ENCODE peak calls at places on chromosome 15, in eight cellular contexts. One of them, this sample, is unnamed.

GRCh38 chr15:40471105-40471777 is 457 bp downstream of the CHST14 start:
- DNase-seq in HepG2: no peak
- DNase-seq in breast epithelium: no peak
- DNase-seq in HCT116: no peak
- DNase-seq in suprapubic skin: no peak
- DNase-seq in prostate gland: no peak
- DNase-seq in upper lobe of left lung: peak
- DNase-seq in GM23338: peak
- DNase-seq in this sample: peak

GRCh38 chr15:31352283-31352880 is 25.7 kb downstream of the KLF13 start:
- DNase-seq in HepG2: no peak
- DNase-seq in breast epithelium: no peak
- DNase-seq in HCT116: no peak
- DNase-seq in suprapubic skin: no peak
- DNase-seq in prostate gland: no peak
- DNase-seq in upper lobe of left lung: no peak
- DNase-seq in GM23338: no peak
- DNase-seq in this sample: no peak

GRCh38 chr15:97968380-97968779 is 7.9 kb downstream of the ARRDC4 start:
- DNase-seq in HepG2: no peak
- DNase-seq in breast epithelium: no peak
- DNase-seq in HCT116: no peak
- DNase-seq in suprapubic skin: no peak
- DNase-seq in prostate gland: no peak
- DNase-seq in upper lobe of left lung: no peak
- DNase-seq in GM23338: no peak
- DNase-seq in this sample: no peak

GRCh38 chr15:47505712-47506542 is 211.4 kb upstream of the SEMA6D start:
- DNase-seq in HepG2: no peak
- DNase-seq in breast epithelium: no peak
- DNase-seq in HCT116: no peak
- DNase-seq in suprapubic skin: no peak
- DNase-seq in prostate gland: no peak
- DNase-seq in upper lobe of left lung: no peak
- DNase-seq in GM23338: no peak
- DNase-seq in this sample: no peak

GRCh38 chr15:88258021-88258641 is 1.6 kb upstream of the NTRK3 start:
- DNase-seq in HepG2: peak
- DNase-seq in breast epithelium: no peak
- DNase-seq in HCT116: peak
- DNase-seq in suprapubic skin: no peak
- DNase-seq in prostate gland: no peak
- DNase-seq in upper lobe of left lung: no peak
- DNase-seq in GM23338: peak
- DNase-seq in this sample: no peak

GRCh38 chr15:101127503-101128076 is 124.3 kb downstream of the CHSY1 start:
- DNase-seq in HepG2: peak
- DNase-seq in breast epithelium: peak
- DNase-seq in HCT116: peak
- DNase-seq in suprapubic skin: no peak
- DNase-seq in prostate gland: peak
- DNase-seq in upper lobe of left lung: peak
- DNase-seq in GM23338: no peak
- DNase-seq in this sample: peak

GRCh38 chr15:40175160-40175559 is 14.3 kb downstream of the BUB1B start:
- DNase-seq in HepG2: no peak
- DNase-seq in breast epithelium: no peak
- DNase-seq in HCT116: no peak
- DNase-seq in suprapubic skin: no peak
- DNase-seq in prostate gland: no peak
- DNase-seq in upper lobe of left lung: no peak
- DNase-seq in GM23338: no peak
- DNase-seq in this sample: no peak

GRCh38 chr15:41048397-41048796 is 67.7 kb downstream of the INO80 start:
- DNase-seq in HepG2: peak
- DNase-seq in breast epithelium: no peak
- DNase-seq in HCT116: no peak
- DNase-seq in suprapubic skin: no peak
- DNase-seq in prostate gland: no peak
- DNase-seq in upper lobe of left lung: no peak
- DNase-seq in GM23338: no peak
- DNase-seq in this sample: no peak

GRCh38 chr15:56052389-56053045 is 59.1 kb upstream of the NEDD4 start:
- DNase-seq in HepG2: peak
- DNase-seq in breast epithelium: no peak
- DNase-seq in HCT116: peak
- DNase-seq in suprapubic skin: no peak
- DNase-seq in prostate gland: no peak
- DNase-seq in upper lobe of left lung: no peak
- DNase-seq in GM23338: peak
- DNase-seq in this sample: peak

GRCh38 chr15:47432831-47433230 is 284.5 kb upstream of the SEMA6D start:
- DNase-seq in HepG2: no peak
- DNase-seq in breast epithelium: no peak
- DNase-seq in HCT116: no peak
- DNase-seq in suprapubic skin: no peak
- DNase-seq in prostate gland: no peak
- DNase-seq in upper lobe of left lung: no peak
- DNase-seq in GM23338: no peak
- DNase-seq in this sample: no peak

GRCh38 chr15:66938114-66938830 is 127.1 kb upstream of the SMAD3 start:
- DNase-seq in HepG2: peak
- DNase-seq in breast epithelium: no peak
- DNase-seq in HCT116: no peak
- DNase-seq in suprapubic skin: peak
- DNase-seq in prostate gland: no peak
- DNase-seq in upper lobe of left lung: no peak
- DNase-seq in GM23338: peak
- DNase-seq in this sample: no peak

DNA sequence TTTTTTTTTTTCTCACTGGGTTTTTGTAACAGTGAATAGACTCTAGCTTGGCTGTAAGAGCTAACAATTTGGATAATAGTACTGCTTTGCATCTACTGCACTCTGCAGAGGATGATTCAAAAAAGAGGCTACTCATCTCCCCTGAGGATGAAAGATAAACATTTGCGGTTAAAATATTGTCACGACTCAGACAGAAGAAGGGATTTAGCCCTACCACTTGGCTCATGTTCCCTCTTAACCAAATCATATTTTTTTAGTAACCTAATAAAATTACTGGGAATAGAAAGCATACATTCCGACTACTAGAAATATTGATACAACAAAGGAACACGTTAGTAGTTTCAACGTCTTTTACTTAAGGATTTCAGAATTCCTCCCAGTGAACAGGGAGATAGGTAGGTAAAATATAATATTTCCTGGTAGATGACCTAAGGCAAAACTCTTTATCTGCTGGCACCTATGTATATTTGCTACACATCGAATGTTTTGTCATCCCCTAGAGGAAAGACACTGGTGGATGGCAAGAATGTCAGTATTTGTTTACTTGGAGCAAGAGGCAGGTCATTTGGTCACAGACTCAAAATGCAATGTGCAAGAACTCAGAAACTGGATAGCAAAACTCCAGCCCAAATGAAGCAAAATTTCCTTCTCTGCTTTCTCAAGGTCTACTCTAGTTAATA is 110.8 kb downstream of the GREM1 start:
- DNase-seq in HepG2: no peak
- DNase-seq in breast epithelium: no peak
- DNase-seq in HCT116: no peak
- DNase-seq in suprapubic skin: no peak
- DNase-seq in prostate gland: no peak
- DNase-seq in upper lobe of left lung: no peak
- DNase-seq in GM23338: no peak
- DNase-seq in this sample: no peak
- TF ChIP-seq POLR2AphosphoS5 in HepG2: no peak
- TF ChIP-seq POLR2AphosphoS5 in breast epithelium: no peak
- TF ChIP-seq POLR2AphosphoS5 in HCT116: no peak
- TF ChIP-seq POLR2AphosphoS5 in suprapubic skin: no peak
- TF ChIP-seq POLR2AphosphoS5 in prostate gland: no peak
- TF ChIP-seq POLR2AphosphoS5 in upper lobe of left lung: no peak
- TF ChIP-seq POLR2AphosphoS5 in GM23338: no peak
- TF ChIP-seq POLR2AphosphoS5 in this sample: no peak

DNA sequence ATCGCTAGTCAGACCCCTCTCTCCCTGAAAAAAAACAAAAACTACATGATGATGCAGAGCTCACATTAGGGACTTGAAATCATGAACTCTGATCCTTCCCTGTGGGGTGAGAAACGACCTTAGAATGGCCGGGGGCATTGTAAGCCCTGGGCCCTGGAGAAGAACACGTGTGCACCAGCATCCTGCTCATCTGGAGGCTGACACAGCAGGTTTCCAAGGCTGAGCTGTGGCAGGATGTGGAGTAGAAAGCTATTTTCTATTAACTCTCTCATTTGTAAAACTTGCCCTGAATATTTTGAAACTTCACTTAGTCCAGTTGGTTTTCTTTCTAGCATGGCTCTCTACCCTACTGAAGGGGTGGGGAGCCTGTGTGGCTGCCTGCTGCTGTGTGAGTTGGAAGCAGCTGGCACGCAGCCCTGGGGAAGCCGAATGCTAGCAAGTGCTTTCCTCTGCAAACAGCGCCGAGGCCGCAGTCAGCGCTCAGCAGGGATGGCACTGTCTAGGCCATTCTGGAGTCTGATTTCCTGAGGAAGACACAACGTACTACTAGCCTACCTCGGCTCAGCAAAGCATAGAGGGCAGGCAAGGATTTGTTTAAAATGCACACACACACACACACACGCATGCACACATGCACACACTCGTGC is 58.0 kb downstream of the GABRG3 start:
- DNase-seq in HepG2: no peak
- DNase-seq in breast epithelium: no peak
- DNase-seq in HCT116: no peak
- DNase-seq in suprapubic skin: no peak
- DNase-seq in prostate gland: no peak
- DNase-seq in upper lobe of left lung: peak
- DNase-seq in GM23338: no peak
- DNase-seq in this sample: no peak
- TF ChIP-seq POLR2AphosphoS5 in HepG2: no peak
- TF ChIP-seq POLR2AphosphoS5 in breast epithelium: no peak
- TF ChIP-seq POLR2AphosphoS5 in HCT116: no peak
- TF ChIP-seq POLR2AphosphoS5 in suprapubic skin: no peak
- TF ChIP-seq POLR2AphosphoS5 in prostate gland: no peak
- TF ChIP-seq POLR2AphosphoS5 in upper lobe of left lung: no peak
- TF ChIP-seq POLR2AphosphoS5 in GM23338: no peak
- TF ChIP-seq POLR2AphosphoS5 in this sample: no peak

DNA sequence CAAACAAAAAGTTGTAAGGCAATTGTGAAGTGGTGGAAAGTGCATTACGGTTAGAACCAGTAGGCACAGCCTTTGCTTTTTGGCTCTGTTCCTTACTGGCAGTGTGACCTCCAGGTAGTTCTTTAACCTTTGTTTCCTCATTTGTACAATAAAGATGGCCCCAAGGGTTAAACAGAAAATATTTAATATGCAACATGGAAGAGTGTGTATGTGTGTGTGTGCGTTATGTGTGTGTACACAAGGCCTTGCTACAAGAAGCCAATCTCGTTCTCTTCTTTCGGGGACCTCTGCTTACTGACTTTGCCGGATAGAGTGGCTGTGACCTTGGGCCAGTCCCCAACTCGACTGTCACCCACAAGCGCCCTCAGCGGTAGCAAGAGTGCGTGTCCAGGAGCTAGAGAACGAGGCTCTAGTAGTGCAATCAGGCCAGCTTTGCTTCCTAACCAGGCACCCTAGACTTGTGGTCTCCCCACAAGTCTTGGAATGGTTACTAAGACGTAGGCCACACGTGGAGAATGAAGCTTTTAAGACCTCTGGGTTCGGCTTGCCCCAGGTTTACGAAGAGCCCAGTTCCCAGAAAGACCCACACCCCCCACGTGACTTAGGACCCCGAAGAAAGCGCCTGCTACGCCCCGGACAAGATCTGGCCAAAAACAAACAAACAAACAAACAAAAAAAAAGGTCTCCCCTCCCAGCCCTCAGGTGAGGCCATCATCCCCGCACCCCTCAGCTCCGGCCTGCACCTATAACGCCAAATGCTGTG is 593 bp downstream of the CIAO2A start:
- DNase-seq in HepG2: peak
- DNase-seq in breast epithelium: no peak
- DNase-seq in HCT116: no peak
- DNase-seq in suprapubic skin: no peak
- DNase-seq in prostate gland: peak
- DNase-seq in upper lobe of left lung: no peak
- DNase-seq in GM23338: peak
- DNase-seq in this sample: no peak
- TF ChIP-seq POLR2AphosphoS5 in HepG2: no peak
- TF ChIP-seq POLR2AphosphoS5 in breast epithelium: no peak
- TF ChIP-seq POLR2AphosphoS5 in HCT116: no peak
- TF ChIP-seq POLR2AphosphoS5 in suprapubic skin: no peak
- TF ChIP-seq POLR2AphosphoS5 in prostate gland: no peak
- TF ChIP-seq POLR2AphosphoS5 in upper lobe of left lung: no peak
- TF ChIP-seq POLR2AphosphoS5 in GM23338: no peak
- TF ChIP-seq POLR2AphosphoS5 in this sample: no peak

GRCh38 chr15:62895905-62896316 is 146.6 kb upstream of the TPM1 start:
- DNase-seq in HepG2: peak
- DNase-seq in breast epithelium: no peak
- DNase-seq in HCT116: no peak
- DNase-seq in suprapubic skin: no peak
- DNase-seq in prostate gland: no peak
- DNase-seq in upper lobe of left lung: no peak
- DNase-seq in GM23338: no peak
- DNase-seq in this sample: no peak

GRCh38 chr15:62897634-62898033 is 144.9 kb upstream of the TPM1 start:
- DNase-seq in HepG2: no peak
- DNase-seq in breast epithelium: no peak
- DNase-seq in HCT116: no peak
- DNase-seq in suprapubic skin: no peak
- DNase-seq in prostate gland: no peak
- DNase-seq in upper lobe of left lung: no peak
- DNase-seq in GM23338: no peak
- DNase-seq in this sample: no peak

GRCh38 chr15:62896380-62896866 is 146.1 kb upstream of the TPM1 start:
- DNase-seq in HepG2: peak
- DNase-seq in breast epithelium: no peak
- DNase-seq in HCT116: peak
- DNase-seq in suprapubic skin: no peak
- DNase-seq in prostate gland: no peak
- DNase-seq in upper lobe of left lung: no peak
- DNase-seq in GM23338: no peak
- DNase-seq in this sample: no peak

GRCh38 chr15:62895139-62895866 is 147.2 kb upstream of the TPM1 start:
- DNase-seq in HepG2: peak
- DNase-seq in breast epithelium: no peak
- DNase-seq in HCT116: no peak
- DNase-seq in suprapubic skin: no peak
- DNase-seq in prostate gland: no peak
- DNase-seq in upper lobe of left lung: no peak
- DNase-seq in GM23338: no peak
- DNase-seq in this sample: no peak

DNA sequence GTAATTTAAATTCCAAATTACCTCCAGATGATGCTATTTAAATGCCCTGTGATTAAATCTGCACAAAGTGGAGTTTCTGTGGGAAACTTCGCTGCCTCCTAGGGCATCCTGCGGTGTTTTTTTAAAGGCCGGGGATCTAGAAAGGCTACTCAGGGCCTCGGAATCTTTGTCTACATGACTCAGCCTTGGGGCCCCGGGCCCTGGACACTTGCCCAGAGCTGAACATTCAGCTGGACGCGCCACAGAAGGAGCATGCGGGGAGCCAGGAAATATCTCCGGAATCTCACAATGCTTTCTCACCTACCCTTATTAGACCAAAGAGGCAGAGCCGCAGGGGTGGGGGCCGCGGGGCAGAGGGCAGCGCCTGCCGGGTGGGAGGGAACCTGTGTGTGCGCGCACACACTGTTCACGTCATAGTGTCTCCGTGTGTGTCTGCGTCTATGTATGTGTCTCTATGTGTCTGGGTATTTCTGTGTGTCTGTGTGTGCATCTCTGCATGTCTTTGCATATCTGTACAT is 145.5 kb upstream of the TPM1 start:
- DNase-seq in HepG2: peak
- DNase-seq in breast epithelium: peak
- DNase-seq in HCT116: peak
- DNase-seq in suprapubic skin: peak
- DNase-seq in prostate gland: peak
- DNase-seq in upper lobe of left lung: peak
- DNase-seq in GM23338: no peak
- DNase-seq in this sample: no peak
- TF ChIP-seq POLR2AphosphoS5 in HepG2: no peak
- TF ChIP-seq POLR2AphosphoS5 in breast epithelium: peak
- TF ChIP-seq POLR2AphosphoS5 in HCT116: peak
- TF ChIP-seq POLR2AphosphoS5 in suprapubic skin: no peak
- TF ChIP-seq POLR2AphosphoS5 in prostate gland: peak
- TF ChIP-seq POLR2AphosphoS5 in upper lobe of left lung: peak
- TF ChIP-seq POLR2AphosphoS5 in GM23338: no peak
- TF ChIP-seq POLR2AphosphoS5 in this sample: no peak

This sample was measured in GM12892.